ENCODE peak calls at places on chromosome 10, in eight cellular contexts. One of them, this sample, is unnamed.
A peak's percentile ranks its signal among the peaks of the same experiment; 100 is the strongest.

GRCh38 chr10:4343798-4344370 is 482.1 kb upstream of the AKR1E2 start:
- DNase-seq in transverse colon: no peak
- DNase-seq in suprapubic skin: no peak
- DNase-seq in A549: no peak
- DNase-seq in tibial nerve: no peak
- DNase-seq in ovary: no peak
- DNase-seq in upper lobe of left lung: no peak
- DNase-seq in GM12878: no peak
- DNase-seq in this sample: no peak

GRCh38 chr10:58896229-58896628 is 280.2 kb upstream of the PHYHIPL start:
- DNase-seq in tibial nerve: no peak
- DNase-seq in upper lobe of left lung: no peak
- DNase-seq in transverse colon: no peak
- DNase-seq in ovary: no peak
- DNase-seq in GM12878: no peak
- DNase-seq in A549: no peak
- DNase-seq in suprapubic skin: no peak
- DNase-seq in this sample: no peak

GRCh38 chr10:46270086-46270811 is 16.5 kb upstream of the ANTXRL start:
- DNase-seq in tibial nerve: no peak
- DNase-seq in ovary: no peak
- DNase-seq in A549: no peak
- DNase-seq in transverse colon: no peak
- DNase-seq in upper lobe of left lung: peak; percentile 11
- DNase-seq in suprapubic skin: peak; percentile 66
- DNase-seq in GM12878: no peak
- DNase-seq in this sample: peak; percentile 8

GRCh38 chr10:88728107-88728763 is 22.2 kb downstream of the LIPK start:
- DNase-seq in ovary: peak; percentile 17
- DNase-seq in suprapubic skin: no peak
- DNase-seq in transverse colon: peak; percentile 11
- DNase-seq in upper lobe of left lung: no peak
- DNase-seq in tibial nerve: no peak
- DNase-seq in GM12878: no peak
- DNase-seq in A549: peak; percentile 46
- DNase-seq in this sample: no peak

GRCh38 chr10:104791471-104791870 is 150.4 kb downstream of the SORCS3 start:
- DNase-seq in suprapubic skin: no peak
- DNase-seq in ovary: no peak
- DNase-seq in tibial nerve: no peak
- DNase-seq in upper lobe of left lung: no peak
- DNase-seq in transverse colon: no peak
- DNase-seq in GM12878: no peak
- DNase-seq in A549: no peak
- DNase-seq in this sample: no peak

GRCh38 chr10:90028312-90028711 is 326.9 kb downstream of the KIF20B start:
- DNase-seq in upper lobe of left lung: no peak
- DNase-seq in tibial nerve: no peak
- DNase-seq in suprapubic skin: no peak
- DNase-seq in transverse colon: no peak
- DNase-seq in A549: no peak
- DNase-seq in GM12878: no peak
- DNase-seq in ovary: no peak
- DNase-seq in this sample: no peak

GRCh38 chr10:132148261-132149251 is 38.2 kb upstream of the DPYSL4 start:
- DNase-seq in tibial nerve: no peak
- DNase-seq in ovary: no peak
- DNase-seq in suprapubic skin: no peak
- DNase-seq in transverse colon: no peak
- DNase-seq in A549: no peak
- DNase-seq in GM12878: no peak
- DNase-seq in upper lobe of left lung: no peak
- DNase-seq in this sample: no peak

GRCh38 chr10:35910234-35910633 is 268.1 kb upstream of the FZD8 start:
- DNase-seq in upper lobe of left lung: no peak
- DNase-seq in suprapubic skin: no peak
- DNase-seq in A549: peak; percentile 40
- DNase-seq in tibial nerve: no peak
- DNase-seq in transverse colon: no peak
- DNase-seq in ovary: no peak
- DNase-seq in GM12878: no peak
- DNase-seq in this sample: no peak

GRCh38 chr10:78374331-78375028 is 340.8 kb downstream of the RPS24 start:
- DNase-seq in tibial nerve: no peak
- DNase-seq in ovary: no peak
- DNase-seq in transverse colon: no peak
- DNase-seq in suprapubic skin: no peak
- DNase-seq in upper lobe of left lung: no peak
- DNase-seq in A549: no peak
- DNase-seq in GM12878: no peak
- DNase-seq in this sample: no peak

GRCh38 chr10:122208616-122209430 is 62.3 kb upstream of the BTBD16 start:
- DNase-seq in transverse colon: no peak
- DNase-seq in suprapubic skin: no peak
- DNase-seq in upper lobe of left lung: no peak
- DNase-seq in A549: no peak
- DNase-seq in tibial nerve: no peak
- DNase-seq in ovary: no peak
- DNase-seq in GM12878: no peak
- DNase-seq in this sample: no peak

GRCh38 chr10:95247200-95247880 is 43.5 kb downstream of the PDLIM1 start:
- DNase-seq in tibial nerve: no peak
- DNase-seq in GM12878: no peak
- DNase-seq in ovary: no peak
- DNase-seq in upper lobe of left lung: no peak
- DNase-seq in suprapubic skin: no peak
- DNase-seq in transverse colon: no peak
- DNase-seq in A549: no peak
- DNase-seq in this sample: no peak

GRCh38 chr10:17645591-17646345 is 1.8 kb downstream of the STAM start:
- DNase-seq in A549: no peak
- DNase-seq in transverse colon: no peak
- DNase-seq in ovary: no peak
- DNase-seq in suprapubic skin: no peak
- DNase-seq in upper lobe of left lung: no peak
- DNase-seq in tibial nerve: no peak
- DNase-seq in GM12878: no peak
- DNase-seq in this sample: no peak

GRCh38 chr10:131418686-131419085 is 107.2 kb upstream of the TCERG1L start:
- DNase-seq in ovary: no peak
- DNase-seq in GM12878: no peak
- DNase-seq in upper lobe of left lung: no peak
- DNase-seq in transverse colon: no peak
- DNase-seq in tibial nerve: no peak
- DNase-seq in A549: no peak
- DNase-seq in suprapubic skin: no peak
- DNase-seq in this sample: no peak

GRCh38 chr10:33010132-33011037 is 52.4 kb upstream of the ITGB1 start:
- DNase-seq in A549: peak; percentile 98
- DNase-seq in suprapubic skin: no peak
- DNase-seq in transverse colon: no peak
- DNase-seq in GM12878: no peak
- DNase-seq in tibial nerve: no peak
- DNase-seq in upper lobe of left lung: no peak
- DNase-seq in ovary: no peak
- DNase-seq in this sample: no peak

GRCh38 chr10:71063431-71063830 is 148.9 kb upstream of the UNC5B start:
- DNase-seq in suprapubic skin: no peak
- DNase-seq in A549: no peak
- DNase-seq in tibial nerve: no peak
- DNase-seq in upper lobe of left lung: no peak
- DNase-seq in GM12878: no peak
- DNase-seq in ovary: no peak
- DNase-seq in transverse colon: no peak
- DNase-seq in this sample: no peak

GRCh38 chr10:28719789-28720436 is 42.6 kb downstream of the BAMBI start:
- DNase-seq in tibial nerve: no peak
- DNase-seq in transverse colon: no peak
- DNase-seq in suprapubic skin: no peak
- DNase-seq in ovary: no peak
- DNase-seq in A549: peak; percentile 51
- DNase-seq in GM12878: no peak
- DNase-seq in upper lobe of left lung: no peak
- DNase-seq in this sample: no peak

GRCh38 chr10:103262229-103262628 is 14.7 kb upstream of the INA start:
- DNase-seq in ovary: no peak
- DNase-seq in transverse colon: no peak
- DNase-seq in suprapubic skin: no peak
- DNase-seq in tibial nerve: no peak
- DNase-seq in GM12878: no peak
- DNase-seq in upper lobe of left lung: no peak
- DNase-seq in A549: peak; percentile 41
- DNase-seq in this sample: no peak

GRCh38 chr10:103259989-103260388 is 14.3 kb downstream of the RPEL1 start:
- DNase-seq in upper lobe of left lung: no peak
- DNase-seq in A549: no peak
- DNase-seq in suprapubic skin: no peak
- DNase-seq in transverse colon: no peak
- DNase-seq in GM12878: no peak
- DNase-seq in ovary: no peak
- DNase-seq in tibial nerve: no peak
- DNase-seq in this sample: no peak

GRCh38 chr10:103265712-103266329 is 11.1 kb upstream of the INA start:
- DNase-seq in GM12878: no peak
- DNase-seq in upper lobe of left lung: no peak
- DNase-seq in transverse colon: peak; percentile 50
- DNase-seq in A549: peak; percentile 72
- DNase-seq in suprapubic skin: no peak
- DNase-seq in ovary: peak; percentile 63
- DNase-seq in tibial nerve: peak; percentile 31
- DNase-seq in this sample: peak; percentile 64
- TF ChIP-seq EP300 in GM12878: no peak
- TF ChIP-seq EP300 in upper lobe of left lung: no peak
- TF ChIP-seq EP300 in transverse colon: no peak
- TF ChIP-seq EP300 in A549: no peak
- TF ChIP-seq EP300 in suprapubic skin: no peak
- TF ChIP-seq EP300 in ovary: no peak
- TF ChIP-seq EP300 in tibial nerve: no peak
- TF ChIP-seq EP300 in this sample: no peak

DNA sequence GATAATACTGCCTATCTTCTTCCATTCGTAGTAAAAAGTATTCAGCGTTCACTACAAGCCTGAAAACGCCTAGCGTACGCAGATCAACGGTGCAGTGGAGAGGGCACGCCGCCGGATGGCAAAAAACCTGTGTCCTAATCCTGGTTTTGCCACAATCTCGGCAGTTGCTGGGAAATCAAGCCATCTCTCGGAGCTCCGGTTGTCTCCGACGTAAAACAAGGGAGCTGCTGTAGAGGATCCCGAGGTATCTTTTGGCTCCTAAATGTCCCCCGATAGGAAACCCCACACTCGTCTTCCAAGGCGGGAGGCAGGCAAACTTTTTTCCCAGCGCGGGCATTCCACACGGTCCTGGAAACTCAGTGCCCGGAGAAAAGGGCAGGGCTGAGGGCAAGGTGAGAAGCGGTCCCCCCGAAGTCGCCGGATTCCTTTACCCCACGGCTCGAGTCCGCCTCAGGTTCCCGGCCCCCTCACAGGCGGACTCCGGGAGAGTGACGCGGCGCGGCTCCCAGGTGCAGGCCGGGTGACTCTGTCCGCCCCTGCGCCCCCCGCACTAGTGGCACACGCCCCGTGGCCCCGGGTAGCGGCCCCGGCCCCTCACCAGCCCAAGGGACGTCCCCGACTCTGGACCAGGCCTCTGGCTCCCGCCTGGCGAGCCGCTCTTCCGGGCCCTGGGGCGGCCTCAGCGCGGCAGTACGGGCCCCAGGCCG is 649 bp downstream of the IDE start:
- DNase-seq in A549: peak; percentile 54
- DNase-seq in suprapubic skin: no peak
- DNase-seq in GM12878: no peak
- DNase-seq in transverse colon: peak; percentile 38
- DNase-seq in upper lobe of left lung: peak; percentile 48
- DNase-seq in ovary: no peak
- DNase-seq in tibial nerve: no peak
- DNase-seq in this sample: peak; percentile 29
- TF ChIP-seq CTCF in A549: no peak
- TF ChIP-seq CTCF in suprapubic skin: no peak
- TF ChIP-seq CTCF in GM12878: no peak
- TF ChIP-seq CTCF in transverse colon: peak; percentile 24
- TF ChIP-seq CTCF in upper lobe of left lung: no peak
- TF ChIP-seq CTCF in ovary: no peak
- TF ChIP-seq CTCF in tibial nerve: no peak
- TF ChIP-seq CTCF in this sample: no peak

DNA sequence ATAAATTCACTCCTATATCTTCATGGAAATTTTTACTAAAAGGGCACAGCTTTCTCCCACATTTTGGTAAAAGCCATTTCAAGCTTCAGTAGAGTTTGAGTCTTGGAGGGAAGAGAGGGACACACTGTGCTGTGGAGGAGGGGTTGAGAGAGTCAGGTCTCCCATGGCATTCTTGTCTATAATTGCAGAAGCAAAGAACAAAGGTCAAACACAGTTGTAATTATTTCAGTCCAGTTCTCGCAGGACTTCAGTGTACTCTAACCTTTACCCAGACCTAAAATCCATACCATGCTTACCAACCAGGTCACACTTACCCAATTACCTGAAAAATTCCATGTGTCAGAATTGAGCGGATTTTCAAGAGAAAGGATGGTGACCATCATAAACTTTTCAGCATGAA is 298.4 kb downstream of the XPNPEP1 start:
- DNase-seq in tibial nerve: no peak
- DNase-seq in upper lobe of left lung: no peak
- DNase-seq in GM12878: no peak
- DNase-seq in transverse colon: no peak
- DNase-seq in A549: no peak
- DNase-seq in suprapubic skin: no peak
- DNase-seq in ovary: no peak
- DNase-seq in this sample: no peak
- TF ChIP-seq POLR2A in tibial nerve: no peak
- TF ChIP-seq POLR2A in upper lobe of left lung: no peak
- TF ChIP-seq POLR2A in GM12878: no peak
- TF ChIP-seq POLR2A in transverse colon: no peak
- TF ChIP-seq POLR2A in A549: no peak
- TF ChIP-seq POLR2A in suprapubic skin: no peak
- TF ChIP-seq POLR2A in ovary: no peak
- TF ChIP-seq POLR2A in this sample: no peak

GRCh38 chr10:129075936-129076335 is 391.1 kb upstream of the MGMT start:
- DNase-seq in tibial nerve: no peak
- DNase-seq in A549: no peak
- DNase-seq in transverse colon: no peak
- DNase-seq in suprapubic skin: no peak
- DNase-seq in upper lobe of left lung: no peak
- DNase-seq in ovary: no peak
- DNase-seq in GM12878: no peak
- DNase-seq in this sample: no peak
- TF ChIP-seq EP300 in tibial nerve: no peak
- TF ChIP-seq EP300 in A549: no peak
- TF ChIP-seq EP300 in transverse colon: no peak
- TF ChIP-seq EP300 in suprapubic skin: no peak
- TF ChIP-seq EP300 in upper lobe of left lung: no peak
- TF ChIP-seq EP300 in ovary: no peak
- TF ChIP-seq EP300 in GM12878: no peak
- TF ChIP-seq EP300 in this sample: no peak

DNA sequence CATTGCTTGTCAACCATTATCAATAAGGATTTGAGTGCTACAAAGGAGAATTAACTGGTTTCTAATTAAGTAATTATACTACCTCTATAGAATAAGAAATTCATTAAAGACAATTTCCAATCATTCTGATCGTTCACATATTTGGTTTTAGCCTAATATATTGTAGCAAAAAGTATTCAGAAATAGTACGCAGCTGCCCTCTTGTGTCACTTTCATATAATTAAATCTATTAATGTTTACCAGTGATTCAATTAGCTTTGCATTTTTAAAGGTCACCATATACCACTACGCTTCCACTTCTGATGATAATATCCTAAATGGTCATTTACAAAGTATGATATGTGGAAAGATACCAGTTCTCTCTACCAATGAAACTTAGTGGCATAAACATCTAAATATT is 128.3 kb downstream of the NEBL start:
- DNase-seq in GM12878: no peak
- DNase-seq in A549: no peak
- DNase-seq in tibial nerve: no peak
- DNase-seq in suprapubic skin: no peak
- DNase-seq in upper lobe of left lung: no peak
- DNase-seq in ovary: no peak
- DNase-seq in transverse colon: no peak
- DNase-seq in this sample: no peak
- TF ChIP-seq CTCF in GM12878: no peak
- TF ChIP-seq CTCF in A549: no peak
- TF ChIP-seq CTCF in tibial nerve: peak; percentile 37
- TF ChIP-seq CTCF in suprapubic skin: no peak
- TF ChIP-seq CTCF in upper lobe of left lung: peak; percentile 15
- TF ChIP-seq CTCF in ovary: no peak
- TF ChIP-seq CTCF in transverse colon: peak; percentile 22
- TF ChIP-seq CTCF in this sample: no peak